ENCODE peak calls at places on chromosomes 16 and 17, in eight cellular contexts. One of them, this sample, is unnamed.

GRCh38 chr16:89696598-89697128 is 4.8 kb downstream of the SPATA2L start:
- DNase-seq in transverse colon: peak; percentile 59
- DNase-seq in activated naive CD4-positive, alpha-beta T cell treated with anti-CD3 and anti-CD28 coated beads, Interleukin-2, amount 10 ng/mL, durations not matched to agents 7 days and 5 days: peak; percentile 55
- DNase-seq in T-helper 1 cell: peak; percentile 51
- DNase-seq in ecto neural progenitor cell: no peak
- DNase-seq in GM19239: peak; percentile 91
- DNase-seq in DMS53: no peak
- DNase-seq in activated CD4-positive, alpha-beta T cell treated with anti-CD3 and anti-CD28 coated beads for 1 hour: no peak
- DNase-seq in this sample: no peak

GRCh38 chr17:73586153-73586906 is 57.9 kb downstream of the SDK2 start:
- DNase-seq in activated CD4-positive, alpha-beta T cell treated with anti-CD3 and anti-CD28 coated beads for 1 hour: no peak
- DNase-seq in GM19239: no peak
- DNase-seq in T-helper 1 cell: no peak
- DNase-seq in DMS53: no peak
- DNase-seq in ecto neural progenitor cell: no peak
- DNase-seq in transverse colon: no peak
- DNase-seq in activated naive CD4-positive, alpha-beta T cell treated with anti-CD3 and anti-CD28 coated beads, Interleukin-2, amount 10 ng/mL, durations not matched to agents 7 days and 5 days: no peak
- DNase-seq in this sample: no peak

GRCh38 chr17:62140836-62141235 is 75.8 kb upstream of the MED13 start:
- DNase-seq in activated naive CD4-positive, alpha-beta T cell treated with anti-CD3 and anti-CD28 coated beads, Interleukin-2, amount 10 ng/mL, durations not matched to agents 7 days and 5 days: no peak
- DNase-seq in T-helper 1 cell: no peak
- DNase-seq in ecto neural progenitor cell: no peak
- DNase-seq in DMS53: peak; percentile 75
- DNase-seq in GM19239: no peak
- DNase-seq in activated CD4-positive, alpha-beta T cell treated with anti-CD3 and anti-CD28 coated beads for 1 hour: no peak
- DNase-seq in transverse colon: peak; percentile 76
- DNase-seq in this sample: no peak

GRCh38 chr16:54171855-54172537 is 114.6 kb downstream of the IRX3 start:
- DNase-seq in GM19239: no peak
- DNase-seq in T-helper 1 cell: no peak
- DNase-seq in transverse colon: no peak
- DNase-seq in activated naive CD4-positive, alpha-beta T cell treated with anti-CD3 and anti-CD28 coated beads, Interleukin-2, amount 10 ng/mL, durations not matched to agents 7 days and 5 days: no peak
- DNase-seq in activated CD4-positive, alpha-beta T cell treated with anti-CD3 and anti-CD28 coated beads for 1 hour: no peak
- DNase-seq in ecto neural progenitor cell: peak; percentile 47
- DNase-seq in DMS53: peak; percentile 79
- DNase-seq in this sample: no peak

GRCh38 chr17:67289174-67289876 is 44.3 kb upstream of the HELZ start:
- DNase-seq in activated CD4-positive, alpha-beta T cell treated with anti-CD3 and anti-CD28 coated beads for 1 hour: no peak
- DNase-seq in GM19239: no peak
- DNase-seq in ecto neural progenitor cell: no peak
- DNase-seq in activated naive CD4-positive, alpha-beta T cell treated with anti-CD3 and anti-CD28 coated beads, Interleukin-2, amount 10 ng/mL, durations not matched to agents 7 days and 5 days: no peak
- DNase-seq in transverse colon: peak; percentile 30
- DNase-seq in DMS53: no peak
- DNase-seq in T-helper 1 cell: no peak
- DNase-seq in this sample: no peak

GRCh38 chr17:71522383-71522782 is 598.4 kb upstream of the SOX9 start:
- DNase-seq in activated CD4-positive, alpha-beta T cell treated with anti-CD3 and anti-CD28 coated beads for 1 hour: no peak
- DNase-seq in ecto neural progenitor cell: no peak
- DNase-seq in T-helper 1 cell: no peak
- DNase-seq in GM19239: no peak
- DNase-seq in DMS53: no peak
- DNase-seq in transverse colon: no peak
- DNase-seq in activated naive CD4-positive, alpha-beta T cell treated with anti-CD3 and anti-CD28 coated beads, Interleukin-2, amount 10 ng/mL, durations not matched to agents 7 days and 5 days: no peak
- DNase-seq in this sample: no peak

GRCh38 chr16:23110257-23110899 is 38.9 kb downstream of the USP31 start:
- DNase-seq in activated CD4-positive, alpha-beta T cell treated with anti-CD3 and anti-CD28 coated beads for 1 hour: no peak
- DNase-seq in DMS53: no peak
- DNase-seq in ecto neural progenitor cell: no peak
- DNase-seq in transverse colon: no peak
- DNase-seq in T-helper 1 cell: no peak
- DNase-seq in activated naive CD4-positive, alpha-beta T cell treated with anti-CD3 and anti-CD28 coated beads, Interleukin-2, amount 10 ng/mL, durations not matched to agents 7 days and 5 days: no peak
- DNase-seq in GM19239: no peak
- DNase-seq in this sample: no peak

GRCh38 chr16:27529962-27530361 is 19.8 kb downstream of the GTF3C1 start:
- DNase-seq in ecto neural progenitor cell: no peak
- DNase-seq in DMS53: no peak
- DNase-seq in transverse colon: no peak
- DNase-seq in GM19239: no peak
- DNase-seq in T-helper 1 cell: no peak
- DNase-seq in activated CD4-positive, alpha-beta T cell treated with anti-CD3 and anti-CD28 coated beads for 1 hour: no peak
- DNase-seq in activated naive CD4-positive, alpha-beta T cell treated with anti-CD3 and anti-CD28 coated beads, Interleukin-2, amount 10 ng/mL, durations not matched to agents 7 days and 5 days: no peak
- DNase-seq in this sample: no peak

GRCh38 chr16:57383276-57384247 is 11.3 kb downstream of the CX3CL1 start:
- DNase-seq in DMS53: no peak
- DNase-seq in GM19239: no peak
- DNase-seq in ecto neural progenitor cell: no peak
- DNase-seq in T-helper 1 cell: no peak
- DNase-seq in transverse colon: no peak
- DNase-seq in activated naive CD4-positive, alpha-beta T cell treated with anti-CD3 and anti-CD28 coated beads, Interleukin-2, amount 10 ng/mL, durations not matched to agents 7 days and 5 days: no peak
- DNase-seq in activated CD4-positive, alpha-beta T cell treated with anti-CD3 and anti-CD28 coated beads for 1 hour: no peak
- DNase-seq in this sample: no peak

GRCh38 chr17:77717941-77718668 is 240.4 kb upstream of the TNRC6C start:
- DNase-seq in activated CD4-positive, alpha-beta T cell treated with anti-CD3 and anti-CD28 coated beads for 1 hour: no peak
- DNase-seq in transverse colon: no peak
- DNase-seq in DMS53: no peak
- DNase-seq in T-helper 1 cell: no peak
- DNase-seq in activated naive CD4-positive, alpha-beta T cell treated with anti-CD3 and anti-CD28 coated beads, Interleukin-2, amount 10 ng/mL, durations not matched to agents 7 days and 5 days: no peak
- DNase-seq in GM19239: no peak
- DNase-seq in ecto neural progenitor cell: peak; percentile 52
- DNase-seq in this sample: peak; percentile 8

GRCh38 chr17:5832886-5833285 is 237.3 kb upstream of the WSCD1 start:
- DNase-seq in ecto neural progenitor cell: no peak
- DNase-seq in transverse colon: no peak
- DNase-seq in T-helper 1 cell: no peak
- DNase-seq in activated CD4-positive, alpha-beta T cell treated with anti-CD3 and anti-CD28 coated beads for 1 hour: no peak
- DNase-seq in GM19239: no peak
- DNase-seq in activated naive CD4-positive, alpha-beta T cell treated with anti-CD3 and anti-CD28 coated beads, Interleukin-2, amount 10 ng/mL, durations not matched to agents 7 days and 5 days: no peak
- DNase-seq in DMS53: peak; percentile 17
- DNase-seq in this sample: no peak

GRCh38 chr16:74064120-74064735 is 232.4 kb upstream of the PSMD7 start:
- DNase-seq in ecto neural progenitor cell: no peak
- DNase-seq in T-helper 1 cell: no peak
- DNase-seq in DMS53: peak; percentile 22
- DNase-seq in activated CD4-positive, alpha-beta T cell treated with anti-CD3 and anti-CD28 coated beads for 1 hour: no peak
- DNase-seq in transverse colon: no peak
- DNase-seq in GM19239: no peak
- DNase-seq in activated naive CD4-positive, alpha-beta T cell treated with anti-CD3 and anti-CD28 coated beads, Interleukin-2, amount 10 ng/mL, durations not matched to agents 7 days and 5 days: no peak
- DNase-seq in this sample: no peak

GRCh38 chr17:8463089-8463488 is 27.4 kb downstream of the NDEL1 start:
- DNase-seq in DMS53: no peak
- DNase-seq in T-helper 1 cell: no peak
- DNase-seq in GM19239: no peak
- DNase-seq in activated naive CD4-positive, alpha-beta T cell treated with anti-CD3 and anti-CD28 coated beads, Interleukin-2, amount 10 ng/mL, durations not matched to agents 7 days and 5 days: no peak
- DNase-seq in ecto neural progenitor cell: no peak
- DNase-seq in transverse colon: no peak
- DNase-seq in activated CD4-positive, alpha-beta T cell treated with anti-CD3 and anti-CD28 coated beads for 1 hour: no peak
- DNase-seq in this sample: no peak

GRCh38 chr17:74368341-74369152 is 1.2 kb downstream of the GPR142 start:
- DNase-seq in transverse colon: peak; percentile 79
- DNase-seq in activated CD4-positive, alpha-beta T cell treated with anti-CD3 and anti-CD28 coated beads for 1 hour: peak; percentile 59
- DNase-seq in GM19239: peak; percentile 85
- DNase-seq in ecto neural progenitor cell: peak; percentile 92
- DNase-seq in DMS53: peak; percentile 91
- DNase-seq in T-helper 1 cell: peak; percentile 61
- DNase-seq in activated naive CD4-positive, alpha-beta T cell treated with anti-CD3 and anti-CD28 coated beads, Interleukin-2, amount 10 ng/mL, durations not matched to agents 7 days and 5 days: peak; percentile 79
- DNase-seq in this sample: no peak

GRCh38 chr17:82114447-82114846 is 16.4 kb upstream of the FASN start:
- DNase-seq in ecto neural progenitor cell: peak; percentile 39
- DNase-seq in activated naive CD4-positive, alpha-beta T cell treated with anti-CD3 and anti-CD28 coated beads, Interleukin-2, amount 10 ng/mL, durations not matched to agents 7 days and 5 days: no peak
- DNase-seq in DMS53: no peak
- DNase-seq in transverse colon: no peak
- DNase-seq in activated CD4-positive, alpha-beta T cell treated with anti-CD3 and anti-CD28 coated beads for 1 hour: no peak
- DNase-seq in T-helper 1 cell: no peak
- DNase-seq in GM19239: no peak
- DNase-seq in this sample: no peak

GRCh38 chr17:6097005-6097279 is 26.8 kb downstream of the WSCD1 start:
- DNase-seq in DMS53: no peak
- DNase-seq in activated CD4-positive, alpha-beta T cell treated with anti-CD3 and anti-CD28 coated beads for 1 hour: no peak
- DNase-seq in T-helper 1 cell: no peak
- DNase-seq in transverse colon: no peak
- DNase-seq in activated naive CD4-positive, alpha-beta T cell treated with anti-CD3 and anti-CD28 coated beads, Interleukin-2, amount 10 ng/mL, durations not matched to agents 7 days and 5 days: no peak
- DNase-seq in ecto neural progenitor cell: no peak
- DNase-seq in GM19239: no peak
- DNase-seq in this sample: no peak

This sample was measured in mesenteric fat pad.